ENCODE peak calls at places on chromosomes 3 and 15, in six cellular contexts. L is psoas muscle; C is stimulated activated CD8-positive, alpha-beta memory T cell treated with anti-CD3 and anti-CD28 coated beads, Interleukin-15, amount 100 ng/mL, for 24 hours; U is GM10248; Q is amniotic stem cell; Y is HCEC 1CT. G is an unnamed sample.

GRCh38 chr3:130941793-130942192 is 47.9 kb downstream of the ATP2C1 start:
- DNase-seq in Y (peak), U (no peak), L (no peak), C (no peak), Q (no peak), G (no peak)

GRCh38 chr3:184565421-184566211 is 4.0 kb downstream of the EPHB3 start:
- DNase-seq in C (no peak), L (no peak), Q (peak), U (no peak), Y (peak), G (no peak)

GRCh38 chr3:72818092-72818721 is 30.0 kb downstream of the SHQ1 start:
- DNase-seq in Q (no peak), L (no peak), U (no peak), Y (peak), C (no peak), G (no peak)

GRCh38 chr15:35181538-35181937 is 96.4 kb upstream of the NANOGP8 start:
- DNase-seq in U (no peak), L (no peak), Q (no peak), C (no peak), Y (peak), G (no peak)

GRCh38 chr3:194592798-194593752 is 40.1 kb downstream of the TMEM44 start:
- DNase-seq in Q (peak), L (no peak), U (no peak), Y (peak), C (no peak), G (peak)

GRCh38 chr3:195591220-195591619 is 7.5 kb upstream of the APOD start:
- DNase-seq in Y (no peak), L (peak), C (no peak), Q (no peak), U (no peak), G (no peak)

GRCh38 chr3:143648708-143649107 is 199.6 kb downstream of the SLC9A9 start:
- DNase-seq in Y (no peak), Q (no peak), C (no peak), U (no peak), L (no peak), G (no peak)

GRCh38 chr3:138230525-138230924 is 43.4 kb downstream of the ARMC8 start:
- DNase-seq in L (no peak), Y (peak), U (no peak), C (no peak), Q (peak), G (no peak)

GRCh38 chr3:127606086-127606805 is 8.0 kb downstream of the MCM2 start:
- DNase-seq in L (peak), C (no peak), Q (no peak), U (no peak), Y (no peak), G (no peak)

GRCh38 chr3:158651192-158651591 is 6.9 kb downstream of the GFM1 start:
- DNase-seq in C (no peak), L (no peak), Q (no peak), U (no peak), Y (no peak), G (no peak)

GRCh38 chr15:98121957-98122356 is 161.5 kb downstream of the ARRDC4 start:
- DNase-seq in U (no peak), C (no peak), L (no peak), Y (no peak), Q (no peak), G (no peak)

GRCh38 chr3:64685331-64685799 is 2.4 kb downstream of the ADAMTS9 start:
- DNase-seq in U (no peak), Q (no peak), Y (no peak), L (no peak), C (no peak), G (peak)

GRCh38 chr3:32614956-32615355 is 44.3 kb upstream of the DYNC1LI1 start:
- DNase-seq in L (no peak), C (no peak), Y (peak), U (no peak), Q (peak), G (no peak)

GRCh38 chr15:64461577-64462162 is 1.3 kb downstream of the ZNF609 start:
- DNase-seq in U (peak), C (no peak), L (no peak), Q (no peak), Y (no peak), G (no peak)

GRCh38 chr3:115800489-115801080 is 177.3 kb downstream of the GAP43 start:
- DNase-seq in Y (peak), C (no peak), L (no peak), Q (peak), U (no peak), G (no peak)

GRCh38 chr15:71010439-71010838 is 104.8 kb upstream of the THSD4 start:
- DNase-seq in L (no peak), U (no peak), Q (no peak), Y (no peak), C (no peak), G (no peak)